ENCODE peak calls at places on chromosomes 3 and 15, in nine cellular contexts. P, X, Z, B, S, V, D, L and T are unnamed samples.

GRCh38 chr3:71421820-71422566 is 161.5 kb downstream of the FOXP1 start:
- DNase-seq in Z (no peak), D (no peak), L (peak; percentile 63), V (no peak), B (no peak), P (no peak), X (no peak), S (no peak), T (no peak)

GRCh38 chr3:113783463-113783862 is 36.6 kb downstream of the ATP6V1A start:
- DNase-seq in S (peak; percentile 3), L (peak; percentile 28), D (no peak), B (no peak), Z (no peak), X (peak; percentile 96), P (no peak), V (peak; percentile 95), T (peak; percentile 54)

GRCh38 chr3:66425032-66425431 is 75.8 kb downstream of the LRIG1 start:
- DNase-seq in B (no peak), V (no peak), L (no peak), X (no peak), P (no peak), Z (no peak), D (peak; percentile 79), S (no peak), T (no peak)

GRCh38 chr15:70421197-70421482 is 323.4 kb upstream of the TLE3 start:
- DNase-seq in D (no peak), L (no peak), B (no peak), Z (no peak), P (no peak), S (no peak), V (no peak), X (no peak), T (no peak)

GRCh38 chr15:87944051-87944450 is 312.5 kb downstream of the NTRK3 start:
- DNase-seq in P (no peak), V (no peak), D (no peak), Z (no peak), B (no peak), S (no peak), X (no peak), L (no peak), T (no peak)

GRCh38 chr15:99580061-99580460 is 14.3 kb downstream of the MEF2A start:
- DNase-seq in S (no peak), P (no peak), B (no peak), D (no peak), X (no peak), L (no peak), V (no peak), Z (no peak), T (no peak)

GRCh38 chr15:81725590-81725989 is 320.2 kb downstream of the MEX3B start:
- DNase-seq in V (no peak), X (no peak), S (no peak), L (no peak), B (no peak), D (no peak), P (no peak), Z (no peak), T (no peak)

GRCh38 chr3:142087676-142088075 is 61.7 kb downstream of the TFDP2 start:
- DNase-seq in L (no peak), P (no peak), Z (no peak), X (peak; percentile 31), D (no peak), S (no peak), B (no peak), V (peak; percentile 31), T (no peak)

GRCh38 chr15:26771917-26772587 is 814 bp downstream of the GABRB3 start:
- DNase-seq in V (no peak), P (no peak), B (no peak), Z (no peak), D (no peak), L (no peak), S (peak; percentile 50), X (no peak), T (no peak)

GRCh38 chr3:43738305-43738704 is 47.6 kb downstream of the ABHD5 start:
- DNase-seq in V (no peak), L (no peak), X (no peak), Z (no peak), P (no peak), D (no peak), B (peak; percentile 31), S (no peak), T (no peak)

GRCh38 chr3:124656531-124656930 is 73.7 kb upstream of the UMPS start:
- DNase-seq in D (no peak), P (no peak), B (no peak), V (no peak), S (no peak), Z (no peak), X (no peak), L (no peak), T (no peak)

GRCh38 chr3:124652009-124652408 is 78.2 kb upstream of the UMPS start:
- DNase-seq in Z (no peak), S (no peak), B (no peak), D (no peak), X (no peak), V (no peak), P (no peak), L (no peak), T (no peak)

GRCh38 chr3:124653071-124653470 is 77.2 kb upstream of the UMPS start:
- DNase-seq in V (no peak), B (no peak), X (no peak), Z (no peak), P (no peak), L (no peak), S (no peak), D (no peak), T (no peak)

GRCh38 chr3:124653788-124654469 is 76.3 kb upstream of the UMPS start:
- DNase-seq in L (no peak), P (no peak), D (no peak), V (no peak), S (no peak), B (no peak), Z (no peak), X (no peak), T (no peak)

GRCh38 chr3:124654470-124654845 is 75.8 kb upstream of the UMPS start:
- DNase-seq in L (no peak), S (no peak), P (no peak), X (no peak), B (no peak), D (no peak), V (no peak), Z (no peak), T (no peak)
- H3K4me3 ChIP-seq in L (no peak overlapping the region), S (no peak overlapping the region), P (no peak overlapping the region), X (no peak overlapping the region), B (no peak overlapping the region), D (no peak overlapping the region), V (no peak overlapping the region), Z (no peak overlapping the region), T (no peak overlapping the region)

DNA sequence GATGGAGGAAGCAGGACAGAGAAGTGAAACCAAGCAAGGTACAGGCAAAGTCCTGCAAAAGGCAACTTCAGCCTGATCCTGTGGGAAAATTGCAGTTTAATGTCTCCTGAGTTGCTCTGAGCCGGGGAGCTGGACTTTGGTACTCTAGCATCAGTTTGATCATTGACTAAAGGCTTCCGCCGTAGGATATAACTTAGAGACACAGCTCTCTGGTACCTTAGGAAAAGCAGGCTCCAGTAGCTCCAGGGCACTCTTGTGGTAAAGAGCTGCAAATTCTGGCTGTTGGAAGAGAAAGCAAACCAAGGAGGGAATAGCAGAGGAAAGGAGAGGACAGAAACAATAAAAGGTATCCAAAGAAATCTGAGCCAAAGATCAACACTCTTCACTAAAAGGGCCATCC is 521.1 kb downstream of the PLOD2 start:
- DNase-seq in X (no peak), D (no peak), Z (no peak), V (no peak), L (no peak), P (no peak), S (no peak), B (peak; percentile 50), T (no peak)
- TF ChIP-seq CTCF in X (no peak), D (no peak), Z (no peak), V (no peak), L (no peak), P (no peak), S (no peak), B (peak; percentile 52), T (no peak)

GRCh38 chr15:25053000-25053815 is 98.4 kb downstream of the SNRPN start:
- DNase-seq in D (peak; percentile 46), B (peak; percentile 36), P (no peak), V (no peak), S (no peak), L (no peak), Z (no peak), X (no peak), T (no peak)

GRCh38 chr15:25054329-25054728 is 99.5 kb downstream of the SNRPN start:
- DNase-seq in X (no peak), S (no peak), V (no peak), B (peak; percentile 35), L (no peak), D (no peak), P (no peak), Z (no peak), T (no peak)

GRCh38 chr15:25055356-25056068 is 100.7 kb downstream of the SNRPN start:
- DNase-seq in P (no peak), S (no peak), Z (no peak), D (peak; percentile 29), X (no peak), V (no peak), B (peak; percentile 32), L (no peak), T (no peak)

GRCh38 chr15:25056484-25057429 is 102.0 kb downstream of the SNRPN start:
- DNase-seq in B (peak; percentile 64), D (peak; percentile 53), V (no peak), Z (no peak), X (no peak), P (no peak), S (no peak), L (no peak), T (no peak)

GRCh38 chr15:25054943-25055342 is 100.2 kb downstream of the SNRPN start:
- DNase-seq in Z (no peak), B (no peak), V (no peak), S (no peak), X (no peak), P (no peak), D (peak; percentile 28), L (no peak), T (no peak)
- H3K4me3 ChIP-seq in Z (no peak overlapping the region), B (peak overlapping the region; percentile 72), V (no peak overlapping the region), S (no peak overlapping the region), X (no peak overlapping the region), P (no peak overlapping the region), D (no peak overlapping the region), L (no peak overlapping the region), T (no peak overlapping the region)

DNA sequence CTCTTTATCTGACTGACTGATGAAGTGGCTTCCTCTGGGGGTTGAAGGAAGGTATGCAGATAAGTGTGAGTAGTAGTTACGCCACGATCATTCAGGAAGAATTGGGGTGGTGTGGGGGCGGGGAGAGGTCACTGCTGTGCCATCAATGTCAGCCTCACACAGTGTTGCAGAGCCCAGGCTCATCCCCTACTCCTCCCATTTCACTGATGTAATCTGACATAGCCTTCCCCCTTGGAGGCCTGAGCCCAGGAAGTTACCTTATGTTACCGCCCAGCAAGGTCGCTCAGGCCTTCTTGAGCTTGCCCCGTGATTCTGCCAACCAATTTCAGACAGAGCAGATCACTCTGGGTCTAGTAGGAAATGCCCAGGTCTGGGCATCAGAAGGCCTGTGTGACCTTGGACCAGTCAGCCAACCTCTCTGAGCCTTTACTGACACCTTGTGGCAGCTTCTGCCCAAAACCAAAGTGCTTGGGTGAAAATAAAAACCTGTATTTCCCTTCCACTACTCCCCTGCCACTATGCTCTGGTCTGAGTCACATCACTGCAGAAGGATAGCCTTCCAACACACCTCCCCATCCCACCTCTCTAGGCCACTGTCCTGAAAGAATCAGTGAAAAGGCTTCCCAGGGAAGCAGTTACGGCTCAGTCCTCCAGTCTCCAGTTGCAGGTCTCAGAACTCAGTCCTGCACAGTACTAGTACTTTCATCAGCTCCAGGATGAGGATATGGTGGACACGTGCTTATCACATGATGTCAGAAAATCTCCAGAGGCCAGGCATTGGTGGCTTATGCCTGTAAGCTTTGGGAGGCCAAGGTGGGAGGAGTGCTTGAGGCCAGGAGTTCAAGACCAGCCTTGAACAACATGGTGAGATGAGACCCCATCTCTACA is 28.1 kb upstream of the INSYN1 start:
- DNase-seq in X (no peak), S (peak; percentile 21), V (no peak), Z (no peak), L (no peak), D (no peak), B (peak; percentile 79), P (no peak), T (no peak)
- TF ChIP-seq CTCF in X (peak; percentile 25), S (peak; percentile 47), V (peak; percentile 22), Z (no peak), L (peak; percentile 52), D (no peak), B (peak; percentile 72), P (no peak), T (peak; percentile 33)